ENCODE peak calls at places on chromosomes 2 and 18, in ten cellular contexts. G is adrenal gland, D is fibroblast of lung, I is left lung, E is stomach, T is neural progenitor cell, Z is uterus, C is AG04450, L is psoas muscle, V is HCT116. Y is an unnamed sample.

GRCh38 chr2:172937884-172938712 is 137.5 kb upstream of the MAP3K20 start:
- DNase-seq in C (no peak), E (no peak), T (no peak), G (no peak), Z (no peak), D (no peak), V (no peak), L (no peak), I (no peak), Y (no peak)

GRCh38 chr18:45954070-45954712 is 12.9 kb downstream of the EPG5 start:
- DNase-seq in L (no peak), G (peak; percentile 13), I (no peak), D (peak; percentile 96), V (peak; percentile 7), Z (no peak), T (no peak), E (no peak), C (peak; percentile 78), Y (no peak)

GRCh38 chr2:166565501-166565900 is 71.5 kb upstream of the SCN7A start:
- DNase-seq in G (no peak), E (no peak), L (no peak), I (no peak), Z (no peak), V (no peak), T (no peak), D (no peak), C (no peak), Y (no peak)

GRCh38 chr2:118240276-118240675 is 152.0 kb downstream of the INSIG2 start:
- DNase-seq in C (no peak), G (no peak), E (no peak), Z (no peak), V (no peak), T (no peak), I (no peak), L (no peak), D (no peak), Y (no peak)

GRCh38 chr2:160109939-160110673 is 47.7 kb upstream of the PLA2R1 start:
- DNase-seq in Z (peak; percentile 75), G (peak; percentile 78), D (peak; percentile 67), I (no peak), V (peak; percentile 59), E (peak; percentile 57), L (peak; percentile 70), C (peak; percentile 57), T (peak; percentile 85), Y (peak; percentile 73)

GRCh38 chr18:74063023-74063422 is 84.6 kb downstream of the FBXO15 start:
- DNase-seq in I (no peak), D (no peak), E (no peak), C (no peak), G (no peak), T (no peak), L (no peak), V (no peak), Z (no peak), Y (no peak)

GRCh38 chr2:234403074-234403473 is 93.8 kb downstream of the ARL4C start:
- DNase-seq in C (no peak), E (no peak), Z (no peak), L (no peak), I (no peak), T (no peak), D (peak; percentile 67), V (no peak), G (no peak), Y (no peak)

GRCh38 chr2:70975237-70975636 is 3.2 kb upstream of the ANKRD53 start:
- DNase-seq in Z (no peak), L (no peak), V (no peak), C (no peak), G (no peak), E (no peak), I (no peak), T (no peak), D (no peak), Y (no peak)

GRCh38 chr2:95032341-95032740 is 6.8 kb downstream of the MAL start:
- DNase-seq in D (no peak), I (no peak), E (no peak), G (no peak), V (no peak), C (no peak), L (peak; percentile 1), T (no peak), Z (no peak), Y (no peak)

GRCh38 chr2:239285071-239285931 is 115.5 kb downstream of the HDAC4 start:
- DNase-seq in C (no peak), V (no peak), G (no peak), T (no peak), E (no peak), L (peak; percentile 53), D (peak; percentile 59), Z (no peak), I (peak; percentile 41), Y (peak; percentile 48)

GRCh38 chr18:629303-630150 is 27.9 kb upstream of the TYMS start:
- DNase-seq in V (no peak), T (no peak), D (peak; percentile 50), E (no peak), C (no peak), G (no peak), Z (no peak), I (no peak), L (no peak), Y (no peak)
- TF ChIP-seq CTCF in V (peak; percentile 34), T (peak; percentile 33), D (no peak), E (no peak), C (peak; percentile 21), G (peak; percentile 10), Z (no peak), I (no peak), L (no peak), Y (no peak)

GRCh38 chr2:5459041-5459440 is 233.1 kb upstream of the SOX11 start:
- DNase-seq in T (no peak), V (no peak), C (no peak), E (no peak), I (no peak), G (no peak), Z (no peak), L (no peak), D (no peak), Y (no peak)
- H3K27ac ChIP-seq in T (no peak overlapping the region), V (no peak overlapping the region), C (no peak overlapping the region), E (no peak overlapping the region), I (no peak overlapping the region), G (no peak overlapping the region), Z (no peak overlapping the region), L (no peak overlapping the region), D (no peak overlapping the region), Y (no peak overlapping the region)

DNA sequence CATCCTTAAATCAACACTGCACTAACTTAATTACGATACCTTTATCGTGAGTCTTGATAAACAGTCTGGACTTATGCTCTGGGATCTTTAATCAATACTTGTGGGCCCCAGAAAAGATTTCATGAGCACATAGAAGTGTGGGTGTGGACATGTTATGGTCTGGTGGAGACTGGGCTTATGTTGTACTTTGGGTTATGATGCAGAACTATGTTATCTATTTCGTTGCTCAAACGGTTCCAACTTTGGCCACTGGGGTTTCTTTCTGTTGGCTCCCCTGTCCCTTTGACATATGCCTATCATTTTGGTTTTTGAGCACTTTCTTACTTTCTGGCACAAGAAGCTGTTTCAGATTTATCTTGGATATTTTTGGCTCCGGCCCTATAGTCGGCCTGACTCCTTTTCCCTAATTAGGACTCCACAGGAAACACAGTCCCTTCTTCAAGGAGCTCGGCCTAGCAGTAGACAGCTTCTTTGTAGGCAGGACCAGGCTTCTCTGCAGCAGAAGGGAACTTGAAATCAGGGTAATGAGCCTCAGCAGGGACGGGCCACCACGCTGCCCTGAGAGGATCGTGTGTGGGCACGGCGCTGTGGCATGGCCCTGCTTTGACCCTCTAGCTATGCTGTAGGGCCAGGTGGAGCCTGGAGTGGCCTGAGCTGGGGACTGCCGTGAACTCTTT is 54.6 kb upstream of the TXNDC2 start:
- DNase-seq in T (no peak), V (no peak), Z (no peak), G (no peak), E (no peak), C (no peak), I (no peak), L (no peak), D (no peak), Y (no peak)
- TF ChIP-seq CTCF in T (peak; percentile 7), V (peak; percentile 20), Z (no peak), G (peak; percentile 17), E (peak; percentile 20), C (no peak), I (no peak), L (no peak), D (no peak), Y (peak; percentile 34)

GRCh38 chr2:63737085-63737701 is 104.5 kb upstream of the UGP2 start:
- DNase-seq in V (no peak), C (no peak), I (no peak), D (no peak), Z (no peak), E (no peak), T (no peak), L (no peak), G (peak; percentile 17), Y (no peak)
- H3K27ac ChIP-seq in V (no peak overlapping the region), C (no peak overlapping the region), I (peak overlapping the region; percentile 9), D (no peak overlapping the region), Z (peak overlapping the region; percentile 72), E (no peak overlapping the region), T (no peak overlapping the region), L (peak overlapping the region; percentile 54), G (no peak overlapping the region), Y (peak overlapping the region; percentile 31)

GRCh38 chr18:5998907-5999306 is 103.6 kb upstream of the TMEM200C start:
- DNase-seq in V (no peak), Z (no peak), I (no peak), T (no peak), G (no peak), C (no peak), E (no peak), L (no peak), D (no peak), Y (no peak)

GRCh38 chr18:5995626-5996025 is 100.3 kb upstream of the TMEM200C start:
- DNase-seq in V (no peak), Z (no peak), L (no peak), E (no peak), D (no peak), G (no peak), I (no peak), T (no peak), C (no peak), Y (no peak)

GRCh38 chr18:5997361-5997760 is 102.0 kb upstream of the TMEM200C start:
- DNase-seq in T (no peak), V (no peak), E (no peak), D (no peak), L (no peak), C (no peak), I (no peak), Z (no peak), G (no peak), Y (no peak)

GRCh38 chr18:6001867-6002266 is 106.5 kb upstream of the TMEM200C start:
- DNase-seq in T (no peak), D (peak; percentile 70), Z (no peak), G (no peak), I (no peak), C (no peak), V (no peak), E (no peak), L (no peak), Y (no peak)

GRCh38 chr18:5998166-5998881 is 103.0 kb upstream of the TMEM200C start:
- DNase-seq in Z (no peak), L (no peak), D (no peak), G (no peak), I (no peak), T (no peak), C (no peak), V (no peak), E (no peak), Y (no peak)
- TF ChIP-seq CTCF in Z (no peak), L (no peak), D (no peak), G (no peak), I (no peak), T (no peak), C (no peak), V (no peak), E (no peak), Y (no peak)

GRCh38 chr2:133676392-133677130 is 108.3 kb upstream of the NCKAP5 start:
- DNase-seq in I (no peak), C (peak; percentile 46), E (no peak), Z (no peak), V (no peak), D (peak; percentile 49), L (no peak), G (no peak), T (no peak), Y (no peak)
- H3K27ac ChIP-seq in I (no peak overlapping the region), C (peak overlapping the region; percentile 71), E (no peak overlapping the region), Z (no peak overlapping the region), V (no peak overlapping the region), D (peak overlapping the region; percentile 8), L (no peak overlapping the region), G (no peak overlapping the region), T (no peak overlapping the region), Y (no peak overlapping the region)

Y was measured in tibial artery.